ENCODE peak calls at places on chromosomes 11 and 22, in eight cellular contexts. L is upper lobe of right lung, I is Calu3, E is thoracic aorta, D is T-helper 1 cell, P is cardiac fibroblast, X is ACHN, F is EL. O is an unnamed sample.

GRCh38 chr22:47381240-47381639 is 618.8 kb downstream of the TBC1D22A start:
- DNase-seq in L (peak; percentile 48), I (no peak), E (no peak), D (no peak), P (no peak), X (no peak), F (no peak), O (no peak)

GRCh38 chr22:38196791-38197429 is 4.9 kb upstream of the MAFF start:
- DNase-seq in L (no peak), I (no peak), E (no peak), D (no peak), P (no peak), X (no peak), F (peak; percentile 36), O (no peak)

GRCh38 chr11:86360775-86361395 is 13.8 kb upstream of the CCDC81 start:
- DNase-seq in L (no peak), I (no peak), E (no peak), D (no peak), P (peak; percentile 72), X (peak; percentile 42), F (peak; percentile 55), O (no peak)

GRCh38 chr11:71188886-71189767 is 63.2 kb downstream of the SHANK2 start:
- DNase-seq in L (peak; percentile 48), I (no peak), E (no peak), D (no peak), P (no peak), X (no peak), F (no peak), O (no peak)

GRCh38 chr11:16759857-16760256 is 21.4 kb downstream of the C11orf58 start:
- DNase-seq in L (no peak), I (no peak), E (no peak), D (no peak), P (no peak), X (no peak), F (peak; percentile 36), O (no peak)

GRCh38 chr22:28222571-28222970 is 303.5 kb upstream of the PITPNB start:
- DNase-seq in L (no peak), I (no peak), E (no peak), D (no peak), P (no peak), X (no peak), F (no peak), O (no peak)

GRCh38 chr22:36756746-36757607 is 18.9 kb downstream of the IFT27 start:
- DNase-seq in L (peak; percentile 47), I (no peak), E (no peak), D (no peak), P (no peak), X (no peak), F (no peak), O (no peak)

GRCh38 chr11:131767421-131767820 is 397.0 kb downstream of the NTM start:
- DNase-seq in L (no peak), I (no peak), E (no peak), D (no peak), P (peak; percentile 46), X (no peak), F (peak; percentile 56), O (no peak)

GRCh38 chr11:119340335-119341221 is at the start of gene C1QTNF5:
- DNase-seq in L (peak; percentile 88), I (no peak), E (no peak), D (no peak), P (peak; percentile 95), X (peak; percentile 52), F (peak; percentile 72), O (no peak)

GRCh38 chr11:78085972-78086371 is 6.3 kb upstream of the NDUFC2 start:
- DNase-seq in L (no peak), I (no peak), E (no peak), D (no peak), P (no peak), X (no peak), F (no peak), O (no peak)